ENCODE peak calls at places on chromosome 18, in six cellular contexts. P is substantia nigra, W is psoas muscle, A is HepG2, G is cardiac muscle cell, E is uterus. I is an unnamed sample.

GRCh38 chr18:76982038-76982437 is 150.5 kb downstream of the MBP start:
- DNase-seq in A (no peak), E (no peak), W (no peak), P (no peak), G (no peak), I (no peak)

GRCh38 chr18:45006934-45007333 is 326.2 kb downstream of the SETBP1 start:
- DNase-seq in G (no peak), A (no peak), P (no peak), W (no peak), E (no peak), I (no peak)

GRCh38 chr18:75418293-75418692 is 9.2 kb downstream of the SMIM21 start:
- DNase-seq in W (no peak), E (no peak), P (no peak), A (no peak), G (no peak), I (no peak)

GRCh38 chr18:76448262-76449109 is 46.6 kb downstream of the ZNF516 start:
- DNase-seq in P (no peak), G (no peak), E (no peak), W (no peak), A (no peak), I (no peak)

GRCh38 chr18:27712066-27712465 is 464.9 kb downstream of the CDH2 start:
- DNase-seq in A (no peak), E (no peak), G (no peak), P (no peak), W (no peak), I (no peak)

GRCh38 chr18:50866765-50867164 is 12.2 kb upstream of the ME2 start:
- DNase-seq in G (no peak), A (no peak), W (no peak), P (no peak), E (no peak), I (no peak)

GRCh38 chr18:9854801-9855676 is 30.7 kb upstream of the TXNDC2 start:
- DNase-seq in P (no peak), E (peak; percentile 54), A (peak; percentile 81), G (no peak), W (no peak), I (no peak)

GRCh38 chr18:48023334-48024008 is 93.0 kb upstream of the SMAD2 start:
- DNase-seq in A (peak; percentile 13), W (peak; percentile 47), E (no peak), P (no peak), G (peak; percentile 70), I (peak; percentile 75)

GRCh38 chr18:13291299-13291698 is 72.7 kb downstream of the LDLRAD4 start:
- DNase-seq in E (no peak), A (no peak), P (no peak), W (no peak), G (no peak), I (no peak)

GRCh38 chr18:52422985-52423601 is 83.1 kb downstream of the DCC start:
- DNase-seq in W (no peak), E (no peak), G (no peak), A (no peak), P (no peak), I (no peak)

GRCh38 chr18:50099725-50100414 is 95.1 kb downstream of the MYO5B start:
- DNase-seq in A (no peak), G (no peak), W (no peak), E (no peak), P (no peak), I (no peak)

GRCh38 chr18:57088883-57089282 is 58.0 kb upstream of the BOD1L2 start:
- DNase-seq in E (no peak), W (no peak), A (no peak), P (no peak), G (no peak), I (no peak)

GRCh38 chr18:8972116-8972515 is 130.4 kb upstream of the NDUFV2 start:
- DNase-seq in G (no peak), A (no peak), E (no peak), W (no peak), P (no peak), I (no peak)

GRCh38 chr18:10985689-10986088 is 163.7 kb downstream of the PIEZO2 start:
- DNase-seq in A (no peak), E (no peak), P (no peak), G (no peak), W (no peak), I (no peak)
- H3K27ac ChIP-seq in A (no peak overlapping the region), E (no peak overlapping the region), P (no peak overlapping the region), G (no peak overlapping the region), W (no peak overlapping the region), I (no peak overlapping the region)

GRCh38 chr18:3213231-3214059 is 6.3 kb downstream of the MYOM1 start:
- DNase-seq in P (no peak), W (no peak), G (no peak), E (no peak), A (no peak), I (no peak)
- H3K27ac ChIP-seq in P (no peak overlapping the region), W (peak overlapping the region; percentile 95), G (peak overlapping the region; percentile 92), E (no peak overlapping the region), A (no peak overlapping the region), I (no peak overlapping the region)

GRCh38 chr18:54531402-54532065 is 59.5 kb upstream of the DYNAP start:
- DNase-seq in P (no peak), E (no peak), G (no peak), A (no peak), W (no peak), I (no peak)
- H3K27ac ChIP-seq in P (no peak overlapping the region), E (no peak overlapping the region), G (no peak overlapping the region), A (no peak overlapping the region), W (no peak overlapping the region), I (no peak overlapping the region)

DNA sequence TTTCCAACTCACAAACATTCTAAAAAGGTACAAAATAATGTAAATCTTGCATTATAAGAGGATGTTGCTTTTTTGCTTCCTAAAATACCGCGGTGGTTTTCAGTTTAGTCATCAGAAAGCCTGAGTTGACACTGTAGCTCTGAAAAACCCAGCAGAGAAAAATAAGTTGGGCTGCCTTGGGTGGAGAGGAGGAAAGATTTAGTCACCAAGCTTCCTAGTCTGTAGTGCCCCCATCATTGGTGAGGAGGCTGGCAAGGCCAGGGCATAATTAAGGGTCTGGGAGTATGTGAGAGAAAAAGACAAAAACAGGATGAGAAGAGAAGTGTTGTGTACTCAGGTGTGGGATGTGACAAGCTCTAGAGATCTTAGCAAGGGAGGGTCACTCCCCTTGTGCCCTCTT is 5.7 kb downstream of the PTPRM start:
- DNase-seq in P (no peak), G (no peak), E (no peak), A (no peak), W (no peak), I (no peak)
- H3K27ac ChIP-seq in P (no peak overlapping the region), G (no peak overlapping the region), E (no peak overlapping the region), A (no peak overlapping the region), W (no peak overlapping the region), I (no peak overlapping the region)

GRCh38 chr18:59141294-59142068 is 1.8 kb downstream of the SEC11C start:
- DNase-seq in E (no peak), P (no peak), A (peak; percentile 97), W (no peak), G (no peak), I (no peak)
- H3K27ac ChIP-seq in E (no peak overlapping the region), P (peak overlapping the region; percentile 91), A (peak overlapping the region; percentile 83), W (no peak overlapping the region), G (no peak overlapping the region), I (no peak overlapping the region)